ENCODE peak calls at places on chromosome 15, in ten cellular contexts. S, E, M, H, I, P, J, O, F and A are unnamed samples.

GRCh38 chr15:56971571-56971970 is 53.1 kb downstream of the TCF12 start:
- DNase-seq in S (no peak), E (no peak), M (no peak), H (no peak), I (no peak), P (no peak), J (peak; percentile 35), O (no peak), F (no peak), A (no peak)

GRCh38 chr15:40793216-40793989 is 13.5 kb upstream of the ZFYVE19 start:
- DNase-seq in S (peak; percentile 36), E (no peak), M (no peak), H (no peak), I (no peak), P (no peak), J (peak; percentile 98), O (no peak), F (peak; percentile 48), A (no peak)

GRCh38 chr15:69080958-69081248 is 66.4 kb downstream of the NOX5 start:
- DNase-seq in S (no peak), E (no peak), M (no peak), H (no peak), I (no peak), P (no peak), J (no peak), O (no peak), F (no peak), A (no peak)

GRCh38 chr15:65189102-65189740 is 4.1 kb upstream of the CLPX start:
- DNase-seq in S (no peak), E (no peak), M (peak; percentile 54), H (no peak), I (no peak), P (peak; percentile 58), J (peak; percentile 47), O (peak; percentile 67), F (no peak), A (no peak)

GRCh38 chr15:28919201-28919627 is 33.4 kb downstream of the APBA2 start:
- DNase-seq in S (no peak), E (no peak), M (peak; percentile 13), H (no peak), I (no peak), P (no peak), J (no peak), O (no peak), F (no peak), A (no peak)

GRCh38 chr15:81292516-81293001 is 31.4 kb downstream of the STARD5 start:
- DNase-seq in S (no peak), E (no peak), M (no peak), H (no peak), I (no peak), P (no peak), J (no peak), O (no peak), F (peak; percentile 48), A (no peak)

GRCh38 chr15:101446527-101447167 is 42.9 kb downstream of the PCSK6 start:
- DNase-seq in S (peak; percentile 41), E (no peak), M (no peak), H (no peak), I (no peak), P (no peak), J (no peak), O (no peak), F (no peak), A (no peak)

GRCh38 chr15:97904196-97904572 is 56.3 kb upstream of the ARRDC4 start:
- DNase-seq in S (peak; percentile 74), E (no peak), M (peak; percentile 86), H (no peak), I (peak; percentile 78), P (peak; percentile 80), J (peak; percentile 63), O (peak; percentile 87), F (peak; percentile 75), A (peak; percentile 12)